ENCODE peak calls at places on chromosomes 7 and 10, in five cellular contexts. One of them, this sample, is unnamed.

GRCh38 chr7:48904975-48905374 is 19.4 kb upstream of the CDC14C start:
- DNase-seq in adipocyte: no peak
- DNase-seq in fibroblast of villous mesenchyme: no peak
- DNase-seq in tibial artery: no peak
- DNase-seq in DMS153: no peak
- DNase-seq in this sample: no peak

GRCh38 chr10:78041170-78042057 is 7.8 kb downstream of the RPS24 start:
- DNase-seq in DMS153: no peak
- DNase-seq in tibial artery: no peak
- DNase-seq in fibroblast of villous mesenchyme: no peak
- DNase-seq in adipocyte: no peak
- DNase-seq in this sample: no peak

GRCh38 chr10:11715815-11716494 is 26.2 kb upstream of the ECHDC3 start:
- DNase-seq in DMS153: peak
- DNase-seq in tibial artery: no peak
- DNase-seq in adipocyte: no peak
- DNase-seq in fibroblast of villous mesenchyme: no peak
- DNase-seq in this sample: no peak

GRCh38 chr10:132591166-132591971 is 53.8 kb downstream of the INPP5A start:
- DNase-seq in adipocyte: peak
- DNase-seq in fibroblast of villous mesenchyme: peak
- DNase-seq in DMS153: no peak
- DNase-seq in tibial artery: peak
- DNase-seq in this sample: no peak

GRCh38 chr10:47137311-47137851 is 162.6 kb upstream of the GDF10 start:
- DNase-seq in adipocyte: peak
- DNase-seq in fibroblast of villous mesenchyme: peak
- DNase-seq in DMS153: no peak
- DNase-seq in tibial artery: no peak
- DNase-seq in this sample: no peak

GRCh38 chr7:151697942-151698341 is 178.2 kb upstream of the RHEB start:
- DNase-seq in DMS153: no peak
- DNase-seq in adipocyte: no peak
- DNase-seq in fibroblast of villous mesenchyme: no peak
- DNase-seq in tibial artery: no peak
- DNase-seq in this sample: no peak

GRCh38 chr10:89301231-89301630 is 615 bp upstream of the IFIT2 start:
- DNase-seq in tibial artery: no peak
- DNase-seq in fibroblast of villous mesenchyme: peak
- DNase-seq in DMS153: no peak
- DNase-seq in adipocyte: peak
- DNase-seq in this sample: no peak

GRCh38 chr7:93719546-93719945 is 145.0 kb upstream of the CALCR start:
- DNase-seq in adipocyte: no peak
- DNase-seq in fibroblast of villous mesenchyme: peak
- DNase-seq in DMS153: no peak
- DNase-seq in tibial artery: no peak
- DNase-seq in this sample: no peak

GRCh38 chr7:74586258-74587200 is 71.0 kb upstream of the GTF2I start:
- DNase-seq in adipocyte: peak
- DNase-seq in DMS153: no peak
- DNase-seq in fibroblast of villous mesenchyme: peak
- DNase-seq in tibial artery: no peak
- DNase-seq in this sample: no peak

This sample was measured in NCI-H1105.